ENCODE peak calls at places on chromosomes 16 and 17, in nine cellular contexts. S is lower leg skin, M is left ventricle myocardium inferior, J is psoas muscle, L is A549, K is IMR-90, U is astrocyte of the spinal cord, G is fibroblast of the aortic adventitia, I is transverse colon. N is an unnamed sample.

GRCh38 chr17:77096570-77097214 is 44.1 kb upstream of the SEC14L1 start:
- DNase-seq in U (peak), G (peak), L (peak), I (no peak), M (no peak), K (peak), S (no peak), J (no peak), N (peak)

GRCh38 chr17:18984273-18985114 is 20.1 kb downstream of the FAM83G start:
- DNase-seq in S (no peak), J (no peak), U (no peak), K (no peak), M (no peak), I (no peak), L (no peak), G (no peak), N (no peak)

GRCh38 chr17:17682293-17682736 is 1.1 kb downstream of the RAI1 start:
- DNase-seq in M (peak), G (peak), J (peak), L (peak), S (no peak), K (no peak), U (no peak), I (peak), N (no peak)

GRCh38 chr16:87390641-87391323 is 1.4 kb upstream of the MAP1LC3B start:
- DNase-seq in G (no peak), M (peak), L (no peak), I (no peak), U (no peak), J (no peak), S (no peak), K (no peak), N (no peak)

GRCh38 chr16:54193656-54194007 is 93.0 kb downstream of the IRX3 start:
- DNase-seq in S (peak), M (peak), U (peak), I (peak), K (peak), L (peak), G (peak), J (peak), N (peak)

GRCh38 chr16:17313085-17313611 is 157.6 kb downstream of the XYLT1 start:
- DNase-seq in U (peak), J (peak), L (no peak), G (no peak), K (peak), S (no peak), I (peak), M (no peak), N (peak)

GRCh38 chr17:47726796-47727703 is 6.0 kb upstream of the TBX21 start:
- DNase-seq in U (no peak), L (no peak), K (no peak), G (no peak), I (no peak), J (no peak), S (no peak), M (no peak), N (no peak)

GRCh38 chr16:86978445-86979030 is 338.7 kb downstream of the C16orf95 start:
- DNase-seq in J (no peak), K (no peak), U (no peak), S (no peak), G (no peak), L (no peak), M (no peak), I (no peak), N (no peak)

GRCh38 chr16:61045931-61046330 is 990.3 kb downstream of the CDH8 start:
- DNase-seq in S (no peak), L (no peak), J (no peak), G (no peak), K (no peak), U (no peak), I (no peak), M (no peak), N (no peak)

GRCh38 chr17:67434061-67434525 is 57.0 kb downstream of the PITPNC1 start:
- DNase-seq in S (peak), L (no peak), M (peak), J (no peak), K (no peak), U (no peak), I (peak), G (no peak), N (no peak)

GRCh38 chr17:77373298-77374169 is 232.8 kb downstream of the SEC14L1 start:
- DNase-seq in G (peak), S (no peak), J (peak), L (no peak), U (no peak), I (peak), M (peak), K (no peak), N (no peak)

GRCh38 chr17:40605301-40605700 is 40.0 kb upstream of the CCR7 start:
- DNase-seq in K (no peak), S (no peak), L (no peak), J (no peak), G (no peak), M (no peak), I (no peak), U (no peak), N (no peak)

GRCh38 chr16:58265480-58266052 is 29.3 kb downstream of the PRSS54 start:
- DNase-seq in U (no peak), K (no peak), I (no peak), S (no peak), L (no peak), J (no peak), M (no peak), G (no peak), N (no peak)

GRCh38 chr16:3182608-3183444 is 5.2 kb upstream of the OR1F1 start:
- DNase-seq in I (peak), M (no peak), G (peak), K (peak), L (peak), S (no peak), J (no peak), U (peak), N (peak)

GRCh38 chr17:45338996-45339535 is 22.2 kb upstream of the MAP3K14 start:
- DNase-seq in M (no peak), U (no peak), G (no peak), S (no peak), K (no peak), L (no peak), I (no peak), J (no peak), N (no peak)

GRCh38 chr16:3158498-3159314 is 23.9 kb downstream of the ZNF213 start:
- DNase-seq in K (peak), I (peak), G (peak), L (peak), J (peak), M (peak), U (peak), S (peak), N (peak)

GRCh38 chr17:19248923-19249574 is 11.9 kb downstream of the EPN2 start:
- DNase-seq in G (peak), J (peak), K (peak), M (peak), I (peak), S (no peak), U (peak), L (no peak), N (peak)

GRCh38 chr16:4064950-4065352 is 51.3 kb downstream of the ADCY9 start:
- DNase-seq in U (no peak), S (no peak), G (no peak), M (no peak), J (no peak), I (no peak), K (no peak), L (no peak), N (no peak)

GRCh38 chr17:29617481-29618271 is 5.0 kb downstream of the CORO6 start:
- DNase-seq in G (peak), L (peak), J (peak), S (peak), K (peak), U (peak), I (peak), M (peak), N (peak)

GRCh38 chr17:8160224-8160577 is 2.5 kb downstream of the VAMP2 start:
- DNase-seq in G (no peak), M (no peak), U (no peak), I (no peak), J (peak), L (no peak), S (no peak), K (no peak), N (no peak)

GRCh38 chr17:266701-267656 is 85.5 kb upstream of the DOC2B start:
- DNase-seq in L (no peak), I (peak), K (no peak), J (peak), S (no peak), M (peak), U (no peak), G (peak), N (peak)

GRCh38 chr17:42697108-42697811 is 14.9 kb downstream of the CNTNAP1 start:
- DNase-seq in K (no peak), U (no peak), J (no peak), M (no peak), S (no peak), G (no peak), L (no peak), I (no peak), N (no peak)

GRCh38 chr16:85149776-85150175 is 37.5 kb upstream of the CIBAR2 start:
- DNase-seq in G (no peak), K (no peak), U (no peak), L (no peak), S (no peak), J (peak), M (peak), I (no peak), N (no peak)

GRCh38 chr16:1101133-1101532 is 5.1 kb upstream of the C1QTNF8 start:
- DNase-seq in G (no peak), J (no peak), M (no peak), U (no peak), L (no peak), S (no peak), K (no peak), I (no peak), N (no peak)
- H3K4me3 ChIP-seq in G (no peak), J (no peak), M (no peak), U (no peak), L (no peak), S (no peak), K (no peak), I (no peak), N (no peak)

DNA sequence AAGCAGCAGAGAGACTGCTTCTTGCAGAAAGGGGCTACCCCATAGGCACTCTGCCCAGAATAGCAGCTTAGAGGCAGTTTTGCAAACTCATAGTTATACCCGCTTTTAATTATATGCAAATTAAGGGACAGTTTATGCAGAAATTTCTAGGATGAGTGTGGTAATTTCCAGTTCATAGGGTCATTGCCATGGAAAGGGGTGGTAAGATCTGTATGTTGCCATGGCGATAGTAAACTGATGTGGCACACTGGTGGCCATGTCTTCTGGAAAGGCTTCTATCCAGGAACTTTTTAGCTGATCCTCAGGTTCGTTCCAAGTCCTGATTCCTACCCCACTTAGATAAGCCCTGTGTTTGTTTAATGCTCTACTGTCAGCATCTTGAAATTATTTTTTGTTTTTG is 6.2 kb downstream of the STXBP4 start:
- DNase-seq in K (no peak), U (no peak), G (no peak), L (no peak), I (no peak), M (no peak), J (no peak), S (no peak), N (no peak)
- TF ChIP-seq CTCF in K (no peak), U (no peak), G (no peak), L (no peak), I (no peak), M (no peak), J (no peak), S (no peak), N (no peak)

DNA sequence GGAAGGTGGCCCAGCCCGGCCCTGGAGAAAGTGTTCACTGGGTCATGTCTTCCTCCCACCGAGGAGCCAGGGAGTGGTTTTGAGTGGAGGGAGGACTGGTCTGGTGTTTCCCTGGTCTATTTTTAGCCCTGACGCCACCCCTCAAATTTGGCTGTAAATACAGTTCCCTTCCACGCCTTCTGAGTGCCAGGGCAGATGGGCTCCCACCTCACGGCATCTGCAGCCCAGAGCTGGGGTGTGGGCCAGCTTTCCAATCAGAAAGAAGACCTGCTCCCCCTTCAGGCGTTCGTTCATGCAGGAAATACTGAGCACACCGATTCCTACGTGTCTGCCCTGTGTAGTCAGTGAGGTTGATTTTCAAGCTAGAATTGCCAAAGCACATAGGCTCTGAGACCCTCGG is 53.7 kb downstream of the SNX20 start:
- DNase-seq in S (peak), J (peak), U (no peak), I (peak), K (no peak), G (peak), L (no peak), M (peak), N (peak)
- H3K4me3 ChIP-seq in S (no peak), J (no peak), U (no peak), I (no peak), K (no peak), G (no peak), L (no peak), M (no peak), N (no peak)

GRCh38 chr17:50056217-50056960 is 479 bp downstream of the ITGA3 start:
- DNase-seq in J (peak), G (peak), I (peak), U (peak), L (no peak), M (peak), S (peak), K (peak), N (peak)
- TF ChIP-seq CTCF in J (peak), G (peak), I (peak), U (peak), L (peak), M (peak), S (no peak), K (peak), N (peak)

DNA sequence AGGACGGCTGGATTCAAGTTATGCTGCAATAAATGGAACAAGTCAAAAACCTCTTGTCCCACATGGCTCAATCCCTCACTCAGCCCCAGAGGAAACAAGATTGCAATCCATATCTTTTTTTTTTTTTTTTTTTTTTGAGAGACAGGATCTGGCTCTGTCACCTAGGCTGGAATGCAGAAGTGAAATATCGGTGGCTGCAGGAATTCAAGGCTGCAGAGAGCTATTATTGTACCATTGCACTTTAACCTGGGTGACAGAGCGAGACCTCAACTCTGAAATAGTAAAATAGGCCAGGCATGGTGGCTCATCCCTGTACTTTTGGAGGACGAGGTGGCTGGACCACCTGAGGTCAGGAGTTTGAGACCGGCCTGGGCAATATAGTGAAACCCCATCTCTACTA is 2.7 kb upstream of the PDE6G start:
- DNase-seq in I (no peak), S (no peak), L (no peak), M (no peak), U (no peak), K (no peak), J (no peak), G (no peak), N (no peak)
- H3K4me3 ChIP-seq in I (no peak), S (no peak), L (no peak), M (no peak), U (no peak), K (no peak), J (no peak), G (no peak), N (no peak)

DNA sequence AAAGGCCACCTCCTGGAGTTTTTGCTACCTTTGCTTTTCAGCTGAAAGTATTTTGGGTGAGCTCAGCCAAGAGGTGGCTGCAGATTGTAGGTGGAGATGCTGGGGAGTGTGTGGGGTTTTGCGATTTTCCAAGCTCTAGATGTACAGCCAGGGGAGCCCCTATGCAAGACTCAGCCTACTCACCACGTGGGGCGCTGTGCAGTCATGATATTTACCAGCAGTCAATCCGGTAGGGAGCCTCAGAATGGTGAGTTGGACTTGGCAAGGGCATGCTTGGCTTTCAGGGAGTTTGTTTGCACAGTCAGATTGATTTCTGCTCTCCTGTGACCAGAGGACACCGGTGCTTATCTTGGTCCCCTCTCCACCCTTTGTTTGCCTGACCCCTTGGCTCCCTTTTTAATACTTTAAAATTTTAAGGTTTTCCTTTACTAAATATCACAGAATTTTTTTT is 175.3 kb downstream of the UTP18 start:
- DNase-seq in I (peak), G (peak), U (no peak), K (peak), L (peak), S (no peak), M (peak), J (peak), N (peak)
- TF ChIP-seq CTCF in I (peak), G (no peak), U (peak), K (peak), L (peak), S (no peak), M (peak), J (no peak), N (no peak)

GRCh38 chr17:74860999-74861553 is 1.4 kb upstream of the GRIN2C start:
- DNase-seq in U (no peak), I (no peak), J (no peak), M (no peak), L (no peak), K (no peak), G (no peak), S (no peak), N (no peak)
- H3K4me3 ChIP-seq in U (no peak), I (peak), J (peak), M (peak), L (peak), K (no peak), G (no peak), S (no peak), N (no peak)

GRCh38 chr17:6648181-6648580 is 3.2 kb downstream of the MED31 start:
- DNase-seq in L (peak), J (no peak), M (no peak), K (no peak), S (no peak), U (no peak), G (no peak), I (no peak), N (peak)
- TF ChIP-seq CTCF in L (peak), J (no peak), M (no peak), K (peak), S (no peak), U (peak), G (no peak), I (peak), N (peak)

N was measured in fibroblast of mammary gland.